ENCODE peak calls at places on chromosomes 11 and 22, in six cellular contexts. K, W, L, F, C and D are unnamed samples.

GRCh38 chr22:49305215-49305965 is 522.3 kb downstream of the BRD1 start:
- DNase-seq in K (peak), W (no peak), L (peak), F (peak), C (peak), D (peak)

GRCh38 chr11:19181673-19182261 is 20.0 kb downstream of the CSRP3 start:
- DNase-seq in C (no peak), W (no peak), F (no peak), L (no peak), K (no peak), D (no peak)

GRCh38 chr22:46803031-46803880 is 40.8 kb downstream of the TBC1D22A start:
- DNase-seq in C (peak), F (peak), K (peak), L (peak), W (no peak), D (no peak)

GRCh38 chr11:96234866-96235441 is 108.0 kb downstream of the MAML2 start:
- DNase-seq in W (no peak), C (no peak), K (no peak), L (no peak), F (no peak), D (no peak)

GRCh38 chr22:46057206-46057605 is 80.2 kb upstream of the WNT7B start:
- DNase-seq in L (no peak), C (no peak), F (no peak), K (no peak), W (no peak), D (no peak)

GRCh38 chr22:23270212-23270733 is 90.0 kb downstream of the BCR start:
- DNase-seq in K (no peak), F (no peak), W (no peak), C (no peak), L (no peak), D (no peak)

GRCh38 chr11:19382131-19382611 is 141.4 kb upstream of the E2F8 start:
- DNase-seq in W (no peak), L (no peak), C (no peak), K (no peak), F (peak), D (no peak)

GRCh38 chr11:40384991-40385390 is 1074.5 kb downstream of the LRRC4C start:
- DNase-seq in L (peak), C (no peak), K (no peak), F (no peak), W (no peak), D (no peak)

GRCh38 chr11:19890308-19890707 is 177.7 kb downstream of the NAV2 start:
- DNase-seq in K (no peak), W (no peak), L (peak), C (no peak), F (no peak), D (no peak)

GRCh38 chr22:44132724-44133123 is 48.0 kb upstream of the PARVG start:
- DNase-seq in L (no peak), W (no peak), F (no peak), K (no peak), C (no peak), D (no peak)

GRCh38 chr11:35588627-35589026 is 29.6 kb upstream of the FJX1 start:
- DNase-seq in W (no peak), F (no peak), K (no peak), C (no peak), L (no peak), D (no peak)

GRCh38 chr11:23078289-23078971 is 218.2 kb upstream of the CCDC179 start:
- DNase-seq in W (no peak), K (no peak), C (no peak), F (no peak), L (peak), D (no peak)

GRCh38 chr11:67240575-67241389 is 25.5 kb upstream of the GRK2 start:
- DNase-seq in W (peak), K (peak), F (no peak), C (peak), L (peak), D (peak)

GRCh38 chr11:82846037-82846383 is 54.2 kb downstream of the PRCP start:
- DNase-seq in C (no peak), W (no peak), K (no peak), F (no peak), L (no peak), D (no peak)

GRCh38 chr11:88484873-88485621 is 147.5 kb upstream of the CTSC start:
- DNase-seq in F (no peak), W (peak), C (no peak), K (no peak), L (peak), D (no peak)

GRCh38 chr11:113705871-113706654 is at the start of gene TMPRSS5:
- DNase-seq in L (no peak), W (no peak), C (no peak), K (no peak), F (peak), D (no peak)

GRCh38 chr11:46952553-46952952 is 16.0 kb downstream of the CSTPP1 start:
- DNase-seq in F (no peak), C (no peak), L (no peak), W (no peak), K (no peak), D (no peak)

GRCh38 chr22:17785185-17786184 is 11.2 kb upstream of the BID start:
- DNase-seq in W (peak), K (peak), F (no peak), C (peak), L (no peak), D (no peak)

GRCh38 chr11:121291319-121291718 is 1.3 kb upstream of the SC5D start:
- DNase-seq in K (no peak), L (no peak), C (no peak), F (no peak), W (no peak), D (no peak)

GRCh38 chr11:110984147-110984546 is 261.4 kb upstream of the POU2AF2 start:
- DNase-seq in W (no peak), F (no peak), K (no peak), C (no peak), L (peak), D (no peak)

GRCh38 chr11:81112718-81113117 is 1620.9 kb downstream of the FAM181B start:
- DNase-seq in L (no peak), W (peak), F (no peak), K (no peak), C (no peak), D (peak)

GRCh38 chr11:79973701-79974626 is 533.1 kb upstream of the TENM4 start:
- DNase-seq in L (no peak), F (no peak), W (peak), C (no peak), K (no peak), D (peak)

GRCh38 chr11:120956710-120957500 is 67.0 kb upstream of the TBCEL start:
- DNase-seq in C (no peak), K (no peak), F (no peak), W (no peak), L (no peak), D (no peak)

GRCh38 chr22:46054091-46054877 is 77.3 kb upstream of the WNT7B start:
- DNase-seq in C (no peak), L (peak), W (no peak), K (peak), F (no peak), D (no peak)

GRCh38 chr11:86124251-86125233 is 55.7 kb upstream of the PICALM start:
- DNase-seq in K (no peak), C (no peak), L (no peak), F (no peak), W (no peak), D (no peak)

GRCh38 chr11:114195981-114196731 is 100.0 kb upstream of the NNMT start:
- DNase-seq in W (no peak), K (peak), L (no peak), F (no peak), C (no peak), D (no peak)